ENCODE peak calls at places on chromosomes 6 and 20, in eight cellular contexts. Z is putamen; O is iris pigment epithelial cell; A is astrocyte of the hippocampus; B is activated CD4-positive, alpha-beta T cell treated with anti-CD3 and anti-CD28 coated beads for 1 hour; G is stimulated activated naive CD4-positive, alpha-beta T cell treated with Interleukin-2 at 50 U/mL for 16 hours; R is non-pigmented ciliary epithelial cell; D is left ventricle myocardium inferior. N is an unnamed sample.

GRCh38 chr6:113488812-113489685 is 368.1 kb upstream of the MARCKS start:
- DNase-seq in Z (no peak), O (no peak), A (no peak), B (no peak), G (no peak), R (no peak), D (no peak), N (no peak)

GRCh38 chr6:145415616-145416015 is 319.7 kb downstream of the EPM2A start:
- DNase-seq in Z (peak; percentile 76), O (no peak), A (no peak), B (no peak), G (no peak), R (no peak), D (no peak), N (no peak)

GRCh38 chr6:150599199-150600002 is at the start of gene PLEKHG1:
- DNase-seq in Z (no peak), O (peak; percentile 54), A (peak; percentile 91), B (peak; percentile 24), G (peak; percentile 52), R (no peak), D (peak; percentile 80), N (no peak)

GRCh38 chr6:140285471-140285870 is 911.0 kb upstream of the CITED2 start:
- DNase-seq in Z (no peak), O (no peak), A (no peak), B (no peak), G (no peak), R (no peak), D (no peak), N (no peak)

GRCh38 chr6:52310932-52311331 is 26.4 kb upstream of the MCM3 start:
- DNase-seq in Z (peak; percentile 81), O (no peak), A (no peak), B (no peak), G (no peak), R (no peak), D (no peak), N (no peak)

GRCh38 chr6:112956696-112957525 is 609.8 kb downstream of the RFPL4B start:
- DNase-seq in Z (no peak), O (peak; percentile 90), A (peak; percentile 91), B (no peak), G (no peak), R (peak; percentile 79), D (no peak), N (no peak)

GRCh38 chr6:113586966-113587699 is 270.0 kb upstream of the MARCKS start:
- DNase-seq in Z (peak; percentile 52), O (no peak), A (peak; percentile 57), B (no peak), G (no peak), R (no peak), D (no peak), N (no peak)

GRCh38 chr6:7235712-7236311 is 77.2 kb downstream of the SSR1 start:
- DNase-seq in Z (no peak), O (no peak), A (no peak), B (no peak), G (no peak), R (no peak), D (no peak), N (no peak)

GRCh38 chr20:50870572-50871161 is 60.6 kb downstream of the ADNP start:
- DNase-seq in Z (no peak), O (peak; percentile 62), A (peak; percentile 79), B (no peak), G (no peak), R (peak; percentile 15), D (no peak), N (no peak)

GRCh38 chr6:122569372-122569771 is 40.8 kb upstream of the PKIB start:
- DNase-seq in Z (no peak), O (no peak), A (no peak), B (no peak), G (no peak), R (no peak), D (no peak), N (no peak)

GRCh38 chr6:79719248-79719975 is 88.3 kb downstream of the SH3BGRL2 start:
- DNase-seq in Z (no peak), O (peak; percentile 53), A (peak; percentile 54), B (no peak), G (no peak), R (peak; percentile 14), D (no peak), N (no peak)

GRCh38 chr20:9035129-9035528 is 33.8 kb upstream of the PLCB4 start:
- DNase-seq in Z (no peak), O (peak; percentile 95), A (peak; percentile 90), B (no peak), G (no peak), R (peak; percentile 75), D (no peak), N (no peak)

GRCh38 chr6:3419624-3420272 is 37.1 kb downstream of the SLC22A23 start:
- DNase-seq in Z (no peak), O (peak; percentile 32), A (peak; percentile 65), B (no peak), G (no peak), R (no peak), D (no peak), N (no peak)

GRCh38 chr6:6494677-6495076 is 93.8 kb upstream of the LY86 start:
- DNase-seq in Z (no peak), O (no peak), A (peak; percentile 53), B (no peak), G (no peak), R (no peak), D (peak; percentile 60), N (no peak)

GRCh38 chr6:17039266-17039665 is 62.6 kb upstream of the STMND1 start:
- DNase-seq in Z (no peak), O (peak; percentile 20), A (no peak), B (no peak), G (no peak), R (no peak), D (no peak), N (no peak)

GRCh38 chr6:47631248-47632196 is 66.9 kb upstream of the ADGRF4 start:
- DNase-seq in Z (peak; percentile 16), O (peak; percentile 42), A (peak; percentile 65), B (no peak), G (no peak), R (no peak), D (no peak), N (no peak)

GRCh38 chr6:40894962-40895799 is 143.8 kb downstream of the UNC5CL start:
- DNase-seq in Z (no peak), O (peak; percentile 38), A (peak; percentile 82), B (no peak), G (no peak), R (no peak), D (peak; percentile 40), N (no peak)

GRCh38 chr20:6698056-6698455 is 69.4 kb upstream of the BMP2 start:
- DNase-seq in Z (no peak), O (peak; percentile 19), A (peak; percentile 15), B (no peak), G (no peak), R (no peak), D (no peak), N (no peak)

GRCh38 chr20:8368680-8369079 is 236.6 kb downstream of the PLCB1 start:
- DNase-seq in Z (no peak), O (no peak), A (no peak), B (no peak), G (no peak), R (no peak), D (no peak), N (no peak)

GRCh38 chr20:2817891-2818595 is 1.9 kb downstream of the TMEM239 start:
- DNase-seq in Z (no peak), O (no peak), A (no peak), B (no peak), G (no peak), R (no peak), D (peak; percentile 53), N (peak; percentile 64)

GRCh38 chr6:89613790-89614189 is 24.8 kb downstream of the LYRM2 start:
- DNase-seq in Z (no peak), O (no peak), A (no peak), B (no peak), G (no peak), R (no peak), D (peak; percentile 22), N (no peak)

GRCh38 chr20:63381781-63382431 is 20.8 kb upstream of the CHRNA4 start:
- DNase-seq in Z (no peak), O (no peak), A (peak; percentile 34), B (peak; percentile 24), G (no peak), R (no peak), D (no peak), N (no peak)